ENCODE peak calls at places on chromosomes 16 and 17, in six cellular contexts. M is stomach, R is K562, C is HCT116, G is prostate gland, S is suprapubic skin. A is an unnamed sample.
A peak's percentile ranks its signal among the peaks of the same experiment; 100 is the strongest.

GRCh38 chr17:82592289-82592683 is 56.0 kb downstream of the WDR45B start:
- DNase-seq in G (peak; percentile 71), R (no peak), S (peak; percentile 79), M (peak; percentile 57), C (no peak), A (no peak)

GRCh38 chr17:11823862-11824261 is 173.4 kb downstream of the ZNF18 start:
- DNase-seq in C (no peak), R (no peak), G (no peak), M (no peak), S (no peak), A (no peak)

GRCh38 chr16:19829844-19830703 is 54.6 kb downstream of the GPRC5B start:
- DNase-seq in R (no peak), S (no peak), G (no peak), M (peak; percentile 46), C (no peak), A (no peak)

GRCh38 chr16:30777591-30778297 is 9.3 kb downstream of the ZNF629 start:
- DNase-seq in R (no peak), M (no peak), S (no peak), G (no peak), C (no peak), A (no peak)

GRCh38 chr16:86089986-86090385 is 191.0 kb downstream of the IRF8 start:
- DNase-seq in S (peak; percentile 32), G (no peak), M (no peak), C (no peak), R (no peak), A (peak; percentile 69)

GRCh38 chr16:13587171-13587570 is 332.8 kb upstream of the ERCC4 start:
- DNase-seq in G (no peak), R (no peak), M (no peak), C (no peak), S (no peak), A (no peak)

GRCh38 chr17:30476726-30477082 is 504 bp upstream of the GOSR1 start:
- DNase-seq in C (no peak), R (peak; percentile 60), G (no peak), M (no peak), S (no peak), A (no peak)

GRCh38 chr16:70777973-70778406 is 23.0 kb downstream of the VAC14 start:
- DNase-seq in G (peak; percentile 55), R (no peak), M (no peak), C (no peak), S (no peak), A (no peak)

GRCh38 chr17:75271955-75272847 is 1.2 kb upstream of the MIF4GD start:
- DNase-seq in M (no peak), C (no peak), G (peak; percentile 17), S (no peak), R (no peak), A (peak; percentile 79)

GRCh38 chr17:3553419-3554401 is 3.9 kb downstream of the TRPV3 start:
- DNase-seq in S (no peak), C (no peak), M (no peak), R (no peak), G (no peak), A (peak; percentile 55)

GRCh38 chr16:67951485-67951884 is 7.6 kb upstream of the LCAT start:
- DNase-seq in C (no peak), M (no peak), S (no peak), R (no peak), G (no peak), A (peak; percentile 67)
- TF ChIP-seq POLR2AphosphoS5 in C (no peak), M (no peak), S (no peak), R (no peak), G (no peak), A (no peak)

GRCh38 chr16:88993006-88993787 is 16.2 kb upstream of the CBFA2T3 start:
- DNase-seq in S (no peak), G (no peak), C (no peak), M (no peak), R (peak; percentile 90), A (peak; percentile 78)
- TF ChIP-seq POLR2A in S (no peak), G (no peak), C (no peak), M (no peak), R (peak; percentile 70), A (no peak)

GRCh38 chr16:9113707-9114106 is 22.3 kb downstream of the HAPSTR1 start:
- DNase-seq in G (no peak), M (no peak), S (no peak), C (no peak), R (no peak), A (no peak)
- TF ChIP-seq POLR2AphosphoS5 in G (no peak), M (no peak), S (no peak), C (no peak), R (no peak), A (no peak)

GRCh38 chr16:78444-79145 is 570 bp downstream of the MPG start:
- DNase-seq in S (no peak), G (no peak), M (no peak), C (no peak), R (peak; percentile 28), A (peak; percentile 85)

GRCh38 chr16:76535-77272 is 1.3 kb upstream of the MPG start:
- DNase-seq in G (no peak), M (peak; percentile 66), S (no peak), R (peak; percentile 87), C (no peak), A (no peak)

GRCh38 chr16:79146-80054 is 1.4 kb downstream of the MPG start:
- DNase-seq in M (no peak), C (no peak), S (no peak), G (no peak), R (no peak), A (no peak)

GRCh38 chr16:77273-77806 is 685 bp upstream of the MPG start:
- DNase-seq in M (peak; percentile 39), C (no peak), R (peak; percentile 74), S (no peak), G (no peak), A (peak; percentile 90)

GRCh38 chr16:77807-78443 is at the start of gene MPG:
- DNase-seq in C (no peak), R (peak; percentile 91), G (peak; percentile 80), M (peak; percentile 87), S (peak; percentile 91), A (peak; percentile 96)
- TF ChIP-seq POLR2A in C (no peak), R (peak; percentile 64), G (peak; percentile 68), M (no peak), S (peak; percentile 49), A (no peak)

GRCh38 chr17:55264640-55265298 is at the start of gene HLF:
- DNase-seq in S (peak; percentile 87), C (peak; percentile 58), R (peak; percentile 88), M (peak; percentile 81), G (peak; percentile 69), A (peak; percentile 91)

GRCh38 chr17:55267777-55268648 is 3.3 kb downstream of the HLF start:
- DNase-seq in R (no peak), G (no peak), C (no peak), M (no peak), S (no peak), A (no peak)

GRCh38 chr17:55265434-55266021 is 768 bp downstream of the HLF start:
- DNase-seq in R (no peak), S (no peak), M (no peak), G (no peak), C (no peak), A (peak; percentile 79)

GRCh38 chr17:55266958-55267688 is 2.4 kb downstream of the HLF start:
- DNase-seq in R (no peak), S (no peak), C (no peak), M (no peak), G (no peak), A (no peak)

GRCh38 chr17:55266051-55266957 is 1.5 kb downstream of the HLF start:
- DNase-seq in R (no peak), S (no peak), G (no peak), M (no peak), C (no peak), A (peak; percentile 72)
- TF ChIP-seq POLR2AphosphoS5 in R (no peak), S (no peak), G (no peak), M (no peak), C (no peak), A (no peak)

DNA sequence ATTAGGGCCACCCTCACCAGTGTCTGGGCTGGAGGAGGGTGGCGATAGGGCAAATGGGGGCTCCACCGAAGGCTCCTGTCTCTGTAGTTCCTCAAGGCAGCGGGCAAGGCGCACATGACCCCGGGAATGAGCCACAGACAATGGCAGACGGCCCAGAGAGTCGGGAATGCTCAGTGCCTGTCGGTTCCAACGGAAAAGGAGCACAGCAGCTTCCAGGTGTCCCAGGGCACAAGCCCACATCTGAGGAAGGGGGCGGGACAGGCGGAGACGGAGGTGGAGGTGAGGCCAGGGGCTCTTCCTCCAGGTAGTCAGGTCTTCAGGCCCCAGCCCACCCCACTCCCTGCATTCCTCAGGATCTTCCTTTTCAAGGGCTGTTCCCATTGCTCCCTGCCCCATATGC is 5.1 kb upstream of the SPAG7 start:
- DNase-seq in C (no peak), R (no peak), G (no peak), S (no peak), M (no peak), A (no peak)
- TF ChIP-seq POLR2A in C (no peak), R (no peak), G (no peak), S (no peak), M (no peak), A (no peak)

A was measured in spleen.